ENCODE peak calls at places on chromosomes 11 and 22, in six cellular contexts. One of them, this sample, is unnamed.

GRCh38 chr22:35995772-35996171 is 32.9 kb downstream of the RBFOX2 start:
- DNase-seq in mesendoderm: peak; percentile 55
- DNase-seq in IMR-90: peak; percentile 99
- DNase-seq in PC-3: peak; percentile 37
- DNase-seq in HepG2: no peak
- DNase-seq in K562: peak; percentile 18
- DNase-seq in this sample: no peak

GRCh38 chr11:3853935-3854659 is 1.4 kb upstream of the STIM1 start:
- DNase-seq in mesendoderm: no peak
- DNase-seq in IMR-90: no peak
- DNase-seq in PC-3: no peak
- DNase-seq in HepG2: no peak
- DNase-seq in K562: peak; percentile 72
- DNase-seq in this sample: peak; percentile 85

GRCh38 chr11:9639985-9640384 is 23.9 kb upstream of the SWAP70 start:
- DNase-seq in mesendoderm: no peak
- DNase-seq in IMR-90: no peak
- DNase-seq in PC-3: no peak
- DNase-seq in HepG2: no peak
- DNase-seq in K562: no peak
- DNase-seq in this sample: no peak

GRCh38 chr11:75826463-75827220 is 11.6 kb downstream of the UVRAG start:
- DNase-seq in mesendoderm: peak; percentile 37
- DNase-seq in IMR-90: peak; percentile 23
- DNase-seq in PC-3: no peak
- DNase-seq in HepG2: no peak
- DNase-seq in K562: no peak
- DNase-seq in this sample: no peak

GRCh38 chr11:124882339-124883071 is 15.2 kb downstream of the ROBO4 start:
- DNase-seq in mesendoderm: no peak
- DNase-seq in IMR-90: no peak
- DNase-seq in PC-3: no peak
- DNase-seq in HepG2: peak; percentile 89
- DNase-seq in K562: no peak
- DNase-seq in this sample: no peak

GRCh38 chr22:19957445-19957844 is 15.8 kb upstream of the TXNRD2 start:
- DNase-seq in mesendoderm: peak; percentile 48
- DNase-seq in IMR-90: no peak
- DNase-seq in PC-3: no peak
- DNase-seq in HepG2: no peak
- DNase-seq in K562: no peak
- DNase-seq in this sample: no peak

GRCh38 chr22:40258463-40259046 is 80.8 kb downstream of the TNRC6B start:
- DNase-seq in mesendoderm: no peak
- DNase-seq in IMR-90: peak; percentile 40
- DNase-seq in PC-3: peak; percentile 87
- DNase-seq in HepG2: no peak
- DNase-seq in K562: no peak
- DNase-seq in this sample: no peak

GRCh38 chr22:38414009-38414395 is 41.0 kb downstream of the KCNJ4 start:
- DNase-seq in mesendoderm: no peak
- DNase-seq in IMR-90: no peak
- DNase-seq in PC-3: no peak
- DNase-seq in HepG2: no peak
- DNase-seq in K562: no peak
- DNase-seq in this sample: peak; percentile 40

GRCh38 chr22:29883831-29884139 is 811 bp downstream of the MTMR3 start:
- DNase-seq in mesendoderm: no peak
- DNase-seq in IMR-90: peak; percentile 8
- DNase-seq in PC-3: no peak
- DNase-seq in HepG2: no peak
- DNase-seq in K562: no peak
- DNase-seq in this sample: no peak

GRCh38 chr11:76788661-76789442 is 5.7 kb downstream of the TSKU start:
- DNase-seq in mesendoderm: no peak
- DNase-seq in IMR-90: no peak
- DNase-seq in PC-3: peak; percentile 99
- DNase-seq in HepG2: peak; percentile 66
- DNase-seq in K562: no peak
- DNase-seq in this sample: no peak

GRCh38 chr11:110488446-110488845 is 58.7 kb downstream of the FDX1 start:
- DNase-seq in mesendoderm: no peak
- DNase-seq in IMR-90: no peak
- DNase-seq in PC-3: no peak
- DNase-seq in HepG2: no peak
- DNase-seq in K562: no peak
- DNase-seq in this sample: no peak

GRCh38 chr22:30922151-30922611 is 46.4 kb downstream of the MORC2 start:
- DNase-seq in mesendoderm: no peak
- DNase-seq in IMR-90: peak; percentile 27
- DNase-seq in PC-3: no peak
- DNase-seq in HepG2: no peak
- DNase-seq in K562: no peak
- DNase-seq in this sample: peak; percentile 83

GRCh38 chr11:130571519-130571918 is 123.1 kb downstream of the ADAMTS15 start:
- DNase-seq in mesendoderm: no peak
- DNase-seq in IMR-90: no peak
- DNase-seq in PC-3: no peak
- DNase-seq in HepG2: no peak
- DNase-seq in K562: no peak
- DNase-seq in this sample: no peak

GRCh38 chr11:6646631-6647281 is 8.9 kb downstream of the DCHS1 start:
- DNase-seq in mesendoderm: no peak
- DNase-seq in IMR-90: peak; percentile 60
- DNase-seq in PC-3: no peak
- DNase-seq in HepG2: no peak
- DNase-seq in K562: no peak
- DNase-seq in this sample: peak; percentile 61

GRCh38 chr22:41092847-41093371 is 517 bp downstream of the EP300 start:
- DNase-seq in mesendoderm: peak; percentile 35
- DNase-seq in IMR-90: peak; percentile 20
- DNase-seq in PC-3: peak; percentile 22
- DNase-seq in HepG2: peak; percentile 15
- DNase-seq in K562: peak; percentile 44
- DNase-seq in this sample: peak; percentile 83

GRCh38 chr11:3102641-3102921 is 45.4 kb upstream of the CARS1 start:
- DNase-seq in mesendoderm: no peak
- DNase-seq in IMR-90: no peak
- DNase-seq in PC-3: no peak
- DNase-seq in HepG2: no peak
- DNase-seq in K562: no peak
- DNase-seq in this sample: no peak

GRCh38 chr22:37254867-37255233 is 10.8 kb upstream of the RAC2 start:
- DNase-seq in mesendoderm: no peak
- DNase-seq in IMR-90: peak; percentile 54
- DNase-seq in PC-3: peak; percentile 11
- DNase-seq in HepG2: no peak
- DNase-seq in K562: peak; percentile 47
- DNase-seq in this sample: no peak

GRCh38 chr11:114259124-114259526 is 37.1 kb upstream of the NNMT start:
- DNase-seq in mesendoderm: no peak
- DNase-seq in IMR-90: no peak
- DNase-seq in PC-3: no peak
- DNase-seq in HepG2: no peak
- DNase-seq in K562: no peak
- DNase-seq in this sample: no peak

GRCh38 chr22:37862570-37863325 is 13.5 kb downstream of the EIF3L start:
- DNase-seq in mesendoderm: no peak
- DNase-seq in IMR-90: peak; percentile 29
- DNase-seq in PC-3: no peak
- DNase-seq in HepG2: peak; percentile 20
- DNase-seq in K562: no peak
- DNase-seq in this sample: no peak

GRCh38 chr11:122852071-122852831 is 14.0 kb downstream of the CRTAM start:
- DNase-seq in mesendoderm: no peak
- DNase-seq in IMR-90: peak; percentile 53
- DNase-seq in PC-3: peak; percentile 43
- DNase-seq in HepG2: no peak
- DNase-seq in K562: no peak
- DNase-seq in this sample: peak; percentile 50

GRCh38 chr22:38230108-38230825 is 28.5 kb downstream of the MAFF start:
- DNase-seq in mesendoderm: peak; percentile 78
- DNase-seq in IMR-90: no peak
- DNase-seq in PC-3: peak; percentile 26
- DNase-seq in HepG2: peak; percentile 20
- DNase-seq in K562: peak; percentile 22
- DNase-seq in this sample: peak; percentile 78

GRCh38 chr11:103484545-103484944 is 375.3 kb downstream of the DYNC2H1 start:
- DNase-seq in mesendoderm: no peak
- DNase-seq in IMR-90: no peak
- DNase-seq in PC-3: no peak
- DNase-seq in HepG2: no peak
- DNase-seq in K562: no peak
- DNase-seq in this sample: peak; percentile 52

GRCh38 chr22:38843201-38843715 is 570 bp downstream of the NPTXR start:
- DNase-seq in mesendoderm: peak; percentile 85
- DNase-seq in IMR-90: peak; percentile 81
- DNase-seq in PC-3: peak; percentile 55
- DNase-seq in HepG2: peak; percentile 39
- DNase-seq in K562: peak; percentile 70
- DNase-seq in this sample: no peak

GRCh38 chr22:26847046-26847445 is 189.7 kb downstream of the MIAT start:
- DNase-seq in mesendoderm: no peak
- DNase-seq in IMR-90: no peak
- DNase-seq in PC-3: no peak
- DNase-seq in HepG2: no peak
- DNase-seq in K562: no peak
- DNase-seq in this sample: no peak

GRCh38 chr11:105151936-105152554 is 12.5 kb upstream of the CARD18 start:
- DNase-seq in mesendoderm: no peak
- DNase-seq in IMR-90: peak; percentile 79
- DNase-seq in PC-3: peak; percentile 88
- DNase-seq in HepG2: no peak
- DNase-seq in K562: no peak
- DNase-seq in this sample: no peak

DNA sequence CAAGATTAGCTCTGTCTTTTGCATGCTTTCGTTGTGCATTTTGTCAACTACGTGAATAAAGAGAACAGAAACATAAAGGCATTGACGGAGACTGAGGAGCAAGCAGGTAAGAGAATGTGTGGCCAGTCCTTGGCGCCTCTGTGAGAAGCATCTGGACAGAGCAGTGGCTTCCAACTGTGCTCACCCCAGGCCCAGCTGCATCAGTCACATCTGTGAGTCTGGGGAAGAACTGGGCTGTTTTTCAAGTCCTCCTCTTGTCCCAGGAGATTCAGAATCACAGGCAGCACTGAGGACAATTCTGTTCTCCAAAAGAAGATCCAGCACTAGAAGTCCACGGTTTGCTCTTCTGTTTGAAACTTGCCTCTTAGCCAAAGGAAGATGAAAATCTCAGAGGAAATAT is 14.3 kb downstream of the FAM181B start:
- DNase-seq in mesendoderm: peak; percentile 31
- DNase-seq in IMR-90: no peak
- DNase-seq in PC-3: no peak
- DNase-seq in HepG2: no peak
- DNase-seq in K562: no peak
- DNase-seq in this sample: no peak
- H3K9ac ChIP-seq in mesendoderm: no peak overlapping the region
- H3K9ac ChIP-seq in IMR-90: no peak overlapping the region
- H3K9ac ChIP-seq in PC-3: no peak overlapping the region
- H3K9ac ChIP-seq in HepG2: no peak overlapping the region
- H3K9ac ChIP-seq in K562: no peak overlapping the region
- H3K9ac ChIP-seq in this sample: no peak overlapping the region

GRCh38 chr22:48705159-48705916 is 1122.3 kb downstream of the BRD1 start:
- DNase-seq in mesendoderm: no peak
- DNase-seq in IMR-90: no peak
- DNase-seq in PC-3: no peak
- DNase-seq in HepG2: peak; percentile 34
- DNase-seq in K562: no peak
- DNase-seq in this sample: no peak

GRCh38 chr22:48702573-48703264 is 1125.0 kb downstream of the BRD1 start:
- DNase-seq in mesendoderm: no peak
- DNase-seq in IMR-90: no peak
- DNase-seq in PC-3: no peak
- DNase-seq in HepG2: peak; percentile 98
- DNase-seq in K562: no peak
- DNase-seq in this sample: no peak

GRCh38 chr22:48703265-48703941 is 1124.3 kb downstream of the BRD1 start:
- DNase-seq in mesendoderm: no peak
- DNase-seq in IMR-90: no peak
- DNase-seq in PC-3: no peak
- DNase-seq in HepG2: no peak
- DNase-seq in K562: no peak
- DNase-seq in this sample: no peak

GRCh38 chr22:48705917-48706605 is 1121.6 kb downstream of the BRD1 start:
- DNase-seq in mesendoderm: no peak
- DNase-seq in IMR-90: no peak
- DNase-seq in PC-3: no peak
- DNase-seq in HepG2: no peak
- DNase-seq in K562: no peak
- DNase-seq in this sample: no peak

GRCh38 chr22:48704335-48704734 is 1123.3 kb downstream of the BRD1 start:
- DNase-seq in mesendoderm: no peak
- DNase-seq in IMR-90: no peak
- DNase-seq in PC-3: no peak
- DNase-seq in HepG2: no peak
- DNase-seq in K562: no peak
- DNase-seq in this sample: no peak
- H3K27me3 ChIP-seq in mesendoderm: no peaks in the 10 kb centered on the region
- H3K27me3 ChIP-seq in IMR-90: no peaks in the 10 kb centered on the region
- H3K27me3 ChIP-seq in PC-3: no peaks in the 10 kb centered on the region
- H3K27me3 ChIP-seq in HepG2: no peaks in the 10 kb centered on the region
- H3K27me3 ChIP-seq in K562: no peaks in the 10 kb centered on the region
- H3K27me3 ChIP-seq in this sample: no peaks in the 10 kb centered on the region

GRCh38 chr11:70106757-70107156 is 28.6 kb downstream of the ANO1 start:
- DNase-seq in mesendoderm: no peak
- DNase-seq in IMR-90: no peak
- DNase-seq in PC-3: no peak
- DNase-seq in HepG2: no peak
- DNase-seq in K562: no peak
- DNase-seq in this sample: no peak
- H3K4me2 ChIP-seq in mesendoderm: no peak overlapping the region
- H3K4me2 ChIP-seq in IMR-90: no peak overlapping the region
- H3K4me2 ChIP-seq in PC-3: no peak overlapping the region
- H3K4me2 ChIP-seq in HepG2: no peak overlapping the region
- H3K4me2 ChIP-seq in K562: no peak overlapping the region
- H3K4me2 ChIP-seq in this sample: no peak overlapping the region

GRCh38 chr11:34620820-34621792 is at the start of gene EHF:
- DNase-seq in mesendoderm: no peak
- DNase-seq in IMR-90: no peak
- DNase-seq in PC-3: peak; percentile 80
- DNase-seq in HepG2: no peak
- DNase-seq in K562: no peak
- DNase-seq in this sample: no peak

GRCh38 chr11:34624069-34624468 is 3.2 kb downstream of the EHF start:
- DNase-seq in mesendoderm: no peak
- DNase-seq in IMR-90: no peak
- DNase-seq in PC-3: no peak
- DNase-seq in HepG2: no peak
- DNase-seq in K562: no peak
- DNase-seq in this sample: no peak

GRCh38 chr11:34621876-34622275 is 983 bp downstream of the EHF start:
- DNase-seq in mesendoderm: no peak
- DNase-seq in IMR-90: no peak
- DNase-seq in PC-3: peak; percentile 39
- DNase-seq in HepG2: peak; percentile 30
- DNase-seq in K562: no peak
- DNase-seq in this sample: no peak

GRCh38 chr11:34625576-34625975 is 4.7 kb downstream of the EHF start:
- DNase-seq in mesendoderm: no peak
- DNase-seq in IMR-90: no peak
- DNase-seq in PC-3: no peak
- DNase-seq in HepG2: no peak
- DNase-seq in K562: no peak
- DNase-seq in this sample: no peak

GRCh38 chr11:34623463-34623862 is 2.6 kb downstream of the EHF start:
- DNase-seq in mesendoderm: no peak
- DNase-seq in IMR-90: no peak
- DNase-seq in PC-3: no peak
- DNase-seq in HepG2: no peak
- DNase-seq in K562: no peak
- DNase-seq in this sample: no peak
- H3K9ac ChIP-seq in mesendoderm: no peak overlapping the region
- H3K9ac ChIP-seq in IMR-90: no peak overlapping the region
- H3K9ac ChIP-seq in PC-3: no peak overlapping the region
- H3K9ac ChIP-seq in HepG2: no peak overlapping the region
- H3K9ac ChIP-seq in K562: no peak overlapping the region
- H3K9ac ChIP-seq in this sample: no peak overlapping the region

This sample was measured in Karpas-422.